ENCODE peak calls at places on chromosomes 13 and 19, in ten cellular contexts. One of them, this sample, is unnamed.

GRCh38 chr13:78806457-78806856 is 147.5 kb upstream of the OBI1 start:
- DNase-seq in body of pancreas: no peak
- DNase-seq in epithelial cell of esophagus: peak; percentile 3
- DNase-seq in brain microvascular endothelial cell: no peak
- DNase-seq in sigmoid colon: no peak
- DNase-seq in heart left ventricle: no peak
- DNase-seq in heart right ventricle: no peak
- DNase-seq in astrocyte of the cerebellum: no peak
- DNase-seq in AG04449: no peak
- DNase-seq in BJ: no peak
- DNase-seq in this sample: no peak

GRCh38 chr19:38193445-38193844 is 30.6 kb downstream of the DPF1 start:
- DNase-seq in astrocyte of the cerebellum: no peak
- DNase-seq in BJ: no peak
- DNase-seq in brain microvascular endothelial cell: no peak
- DNase-seq in AG04449: no peak
- DNase-seq in epithelial cell of esophagus: no peak
- DNase-seq in heart right ventricle: no peak
- DNase-seq in sigmoid colon: no peak
- DNase-seq in heart left ventricle: no peak
- DNase-seq in body of pancreas: no peak
- DNase-seq in this sample: no peak

GRCh38 chr19:17227798-17228367 is 1.9 kb downstream of the OCEL1 start:
- DNase-seq in sigmoid colon: no peak
- DNase-seq in AG04449: no peak
- DNase-seq in BJ: no peak
- DNase-seq in heart left ventricle: no peak
- DNase-seq in heart right ventricle: no peak
- DNase-seq in astrocyte of the cerebellum: no peak
- DNase-seq in brain microvascular endothelial cell: no peak
- DNase-seq in epithelial cell of esophagus: no peak
- DNase-seq in body of pancreas: peak; percentile 76
- DNase-seq in this sample: no peak

GRCh38 chr13:30690282-30691188 is 44.8 kb upstream of the ALOX5AP start:
- DNase-seq in sigmoid colon: peak; percentile 90
- DNase-seq in heart left ventricle: peak; percentile 55
- DNase-seq in astrocyte of the cerebellum: peak; percentile 82
- DNase-seq in brain microvascular endothelial cell: peak; percentile 92
- DNase-seq in body of pancreas: peak; percentile 41
- DNase-seq in heart right ventricle: peak; percentile 59
- DNase-seq in AG04449: peak; percentile 90
- DNase-seq in epithelial cell of esophagus: peak; percentile 83
- DNase-seq in BJ: peak; percentile 83
- DNase-seq in this sample: peak; percentile 61

GRCh38 chr19:4719499-4719866 is 4.2 kb downstream of the DPP9 start:
- DNase-seq in heart left ventricle: peak; percentile 4
- DNase-seq in sigmoid colon: no peak
- DNase-seq in heart right ventricle: no peak
- DNase-seq in astrocyte of the cerebellum: no peak
- DNase-seq in BJ: no peak
- DNase-seq in AG04449: no peak
- DNase-seq in body of pancreas: no peak
- DNase-seq in epithelial cell of esophagus: no peak
- DNase-seq in brain microvascular endothelial cell: no peak
- DNase-seq in this sample: no peak

GRCh38 chr19:2462635-2463421 is 6.1 kb upstream of the LMNB2 start:
- DNase-seq in heart left ventricle: peak; percentile 91
- DNase-seq in AG04449: peak; percentile 88
- DNase-seq in heart right ventricle: peak; percentile 87
- DNase-seq in BJ: peak; percentile 57
- DNase-seq in brain microvascular endothelial cell: peak; percentile 92
- DNase-seq in sigmoid colon: peak; percentile 95
- DNase-seq in body of pancreas: peak; percentile 86
- DNase-seq in astrocyte of the cerebellum: peak; percentile 95
- DNase-seq in epithelial cell of esophagus: peak; percentile 94
- DNase-seq in this sample: peak; percentile 85

GRCh38 chr19:3210347-3211017 is 14.0 kb upstream of the CELF5 start:
- DNase-seq in BJ: no peak
- DNase-seq in astrocyte of the cerebellum: no peak
- DNase-seq in brain microvascular endothelial cell: peak; percentile 22
- DNase-seq in heart right ventricle: peak; percentile 62
- DNase-seq in epithelial cell of esophagus: peak; percentile 52
- DNase-seq in body of pancreas: peak; percentile 50
- DNase-seq in sigmoid colon: no peak
- DNase-seq in heart left ventricle: no peak
- DNase-seq in AG04449: no peak
- DNase-seq in this sample: peak; percentile 67

GRCh38 chr19:30085394-30085793 is 143.4 kb downstream of the URI1 start:
- DNase-seq in body of pancreas: peak; percentile 33
- DNase-seq in heart left ventricle: no peak
- DNase-seq in sigmoid colon: no peak
- DNase-seq in heart right ventricle: no peak
- DNase-seq in AG04449: no peak
- DNase-seq in astrocyte of the cerebellum: no peak
- DNase-seq in brain microvascular endothelial cell: no peak
- DNase-seq in epithelial cell of esophagus: no peak
- DNase-seq in BJ: no peak
- DNase-seq in this sample: no peak

GRCh38 chr13:32791545-32792172 is 205.4 kb downstream of the PDS5B start:
- DNase-seq in sigmoid colon: no peak
- DNase-seq in AG04449: no peak
- DNase-seq in BJ: no peak
- DNase-seq in heart right ventricle: no peak
- DNase-seq in epithelial cell of esophagus: peak; percentile 14
- DNase-seq in heart left ventricle: no peak
- DNase-seq in body of pancreas: no peak
- DNase-seq in brain microvascular endothelial cell: no peak
- DNase-seq in astrocyte of the cerebellum: no peak
- DNase-seq in this sample: no peak

GRCh38 chr19:19551862-19552192 is 13.8 kb downstream of the CILP2 start:
- DNase-seq in astrocyte of the cerebellum: peak; percentile 40
- DNase-seq in brain microvascular endothelial cell: no peak
- DNase-seq in epithelial cell of esophagus: no peak
- DNase-seq in BJ: no peak
- DNase-seq in heart left ventricle: no peak
- DNase-seq in sigmoid colon: no peak
- DNase-seq in body of pancreas: no peak
- DNase-seq in AG04449: no peak
- DNase-seq in heart right ventricle: no peak
- DNase-seq in this sample: no peak

GRCh38 chr13:90918551-90918950 is 428.9 kb upstream of the MIR17HG start:
- DNase-seq in BJ: no peak
- DNase-seq in epithelial cell of esophagus: peak; percentile 65
- DNase-seq in body of pancreas: no peak
- DNase-seq in astrocyte of the cerebellum: peak; percentile 22
- DNase-seq in heart left ventricle: no peak
- DNase-seq in brain microvascular endothelial cell: no peak
- DNase-seq in heart right ventricle: no peak
- DNase-seq in AG04449: no peak
- DNase-seq in sigmoid colon: no peak
- DNase-seq in this sample: no peak

GRCh38 chr13:38582133-38582532 is 104.7 kb upstream of the FREM2 start:
- DNase-seq in sigmoid colon: no peak
- DNase-seq in astrocyte of the cerebellum: peak; percentile 19
- DNase-seq in body of pancreas: peak; percentile 14
- DNase-seq in heart right ventricle: no peak
- DNase-seq in heart left ventricle: no peak
- DNase-seq in AG04449: no peak
- DNase-seq in brain microvascular endothelial cell: peak; percentile 26
- DNase-seq in BJ: peak; percentile 2
- DNase-seq in epithelial cell of esophagus: peak; percentile 49
- DNase-seq in this sample: no peak

GRCh38 chr13:98416408-98416807 is 160.5 kb downstream of the STK24 start:
- DNase-seq in brain microvascular endothelial cell: no peak
- DNase-seq in astrocyte of the cerebellum: no peak
- DNase-seq in heart left ventricle: no peak
- DNase-seq in heart right ventricle: no peak
- DNase-seq in BJ: no peak
- DNase-seq in epithelial cell of esophagus: peak; percentile 90
- DNase-seq in sigmoid colon: no peak
- DNase-seq in AG04449: no peak
- DNase-seq in body of pancreas: peak; percentile 96
- DNase-seq in this sample: peak; percentile 88

GRCh38 chr13:98411013-98411412 is 165.9 kb downstream of the STK24 start:
- DNase-seq in epithelial cell of esophagus: no peak
- DNase-seq in brain microvascular endothelial cell: no peak
- DNase-seq in sigmoid colon: no peak
- DNase-seq in AG04449: no peak
- DNase-seq in BJ: no peak
- DNase-seq in body of pancreas: no peak
- DNase-seq in heart right ventricle: no peak
- DNase-seq in heart left ventricle: no peak
- DNase-seq in astrocyte of the cerebellum: no peak
- DNase-seq in this sample: no peak

GRCh38 chr13:98415326-98416070 is 161.4 kb downstream of the STK24 start:
- DNase-seq in heart right ventricle: no peak
- DNase-seq in heart left ventricle: no peak
- DNase-seq in body of pancreas: no peak
- DNase-seq in epithelial cell of esophagus: no peak
- DNase-seq in BJ: no peak
- DNase-seq in sigmoid colon: no peak
- DNase-seq in astrocyte of the cerebellum: no peak
- DNase-seq in brain microvascular endothelial cell: no peak
- DNase-seq in AG04449: no peak
- DNase-seq in this sample: no peak

GRCh38 chr13:98411617-98412310 is 165.1 kb downstream of the STK24 start:
- DNase-seq in AG04449: no peak
- DNase-seq in BJ: no peak
- DNase-seq in heart right ventricle: no peak
- DNase-seq in body of pancreas: no peak
- DNase-seq in astrocyte of the cerebellum: no peak
- DNase-seq in brain microvascular endothelial cell: no peak
- DNase-seq in heart left ventricle: peak; percentile 29
- DNase-seq in sigmoid colon: peak; percentile 80
- DNase-seq in epithelial cell of esophagus: no peak
- DNase-seq in this sample: peak; percentile 36

DNA sequence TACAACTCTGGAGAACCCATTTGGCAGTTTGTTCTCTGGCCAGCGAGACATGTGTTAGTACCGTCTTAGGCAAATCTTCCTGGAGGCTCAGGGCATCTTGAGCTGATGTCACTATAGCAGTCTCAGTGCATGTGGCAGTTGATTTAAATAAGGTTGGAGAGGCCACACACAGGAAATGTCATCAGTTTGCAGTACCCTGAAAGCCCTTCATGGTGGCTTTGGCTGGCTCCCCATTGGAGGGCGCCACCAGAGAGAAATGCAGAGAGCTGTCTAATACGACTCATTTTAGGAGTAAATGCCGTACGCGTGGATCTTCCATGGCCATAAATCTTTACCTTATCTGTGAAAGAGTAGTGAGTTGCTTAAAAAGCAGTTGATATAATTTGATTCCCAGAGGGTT is 163.1 kb downstream of the STK24 start:
- DNase-seq in brain microvascular endothelial cell: no peak
- DNase-seq in sigmoid colon: no peak
- DNase-seq in heart right ventricle: no peak
- DNase-seq in body of pancreas: no peak
- DNase-seq in astrocyte of the cerebellum: no peak
- DNase-seq in BJ: no peak
- DNase-seq in AG04449: no peak
- DNase-seq in epithelial cell of esophagus: no peak
- DNase-seq in heart left ventricle: no peak
- DNase-seq in this sample: no peak
- TF ChIP-seq CTCF in brain microvascular endothelial cell: no peak
- TF ChIP-seq CTCF in sigmoid colon: no peak
- TF ChIP-seq CTCF in heart right ventricle: no peak
- TF ChIP-seq CTCF in body of pancreas: no peak
- TF ChIP-seq CTCF in astrocyte of the cerebellum: no peak
- TF ChIP-seq CTCF in BJ: no peak
- TF ChIP-seq CTCF in AG04449: no peak
- TF ChIP-seq CTCF in epithelial cell of esophagus: no peak
- TF ChIP-seq CTCF in heart left ventricle: no peak
- TF ChIP-seq CTCF in this sample: no peak

DNA sequence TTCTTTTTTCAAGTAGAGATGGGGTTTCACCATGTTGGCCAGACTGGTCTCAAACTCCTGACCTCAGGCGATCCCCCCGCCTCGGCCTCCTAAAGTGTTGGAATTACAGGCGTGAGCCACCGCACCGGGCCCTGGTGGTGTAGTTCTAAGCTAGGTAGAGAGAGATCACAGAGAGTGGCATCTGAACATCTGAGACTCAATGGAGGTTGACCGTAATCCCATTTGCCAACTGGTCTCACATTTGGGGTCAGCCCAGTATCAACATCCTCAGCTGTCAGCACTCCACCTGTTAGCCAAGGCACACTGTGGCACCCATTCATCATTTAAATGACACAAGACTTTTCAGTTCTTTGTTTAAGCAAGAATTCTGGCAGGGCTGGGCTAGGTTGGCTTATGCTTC is 8.1 kb downstream of the SELENOW start:
- DNase-seq in BJ: no peak
- DNase-seq in sigmoid colon: no peak
- DNase-seq in body of pancreas: no peak
- DNase-seq in brain microvascular endothelial cell: no peak
- DNase-seq in heart right ventricle: no peak
- DNase-seq in heart left ventricle: no peak
- DNase-seq in epithelial cell of esophagus: no peak
- DNase-seq in astrocyte of the cerebellum: no peak
- DNase-seq in AG04449: no peak
- DNase-seq in this sample: no peak
- H3K4me3 ChIP-seq in BJ: no peak overlapping the region
- H3K4me3 ChIP-seq in sigmoid colon: no peak overlapping the region
- H3K4me3 ChIP-seq in body of pancreas: no peak overlapping the region
- H3K4me3 ChIP-seq in brain microvascular endothelial cell: no peak overlapping the region
- H3K4me3 ChIP-seq in heart right ventricle: no peak overlapping the region
- H3K4me3 ChIP-seq in heart left ventricle: no peak overlapping the region
- H3K4me3 ChIP-seq in epithelial cell of esophagus: no peak overlapping the region
- H3K4me3 ChIP-seq in astrocyte of the cerebellum: no peak overlapping the region
- H3K4me3 ChIP-seq in AG04449: no peak overlapping the region
- H3K4me3 ChIP-seq in this sample: no peak overlapping the region

DNA sequence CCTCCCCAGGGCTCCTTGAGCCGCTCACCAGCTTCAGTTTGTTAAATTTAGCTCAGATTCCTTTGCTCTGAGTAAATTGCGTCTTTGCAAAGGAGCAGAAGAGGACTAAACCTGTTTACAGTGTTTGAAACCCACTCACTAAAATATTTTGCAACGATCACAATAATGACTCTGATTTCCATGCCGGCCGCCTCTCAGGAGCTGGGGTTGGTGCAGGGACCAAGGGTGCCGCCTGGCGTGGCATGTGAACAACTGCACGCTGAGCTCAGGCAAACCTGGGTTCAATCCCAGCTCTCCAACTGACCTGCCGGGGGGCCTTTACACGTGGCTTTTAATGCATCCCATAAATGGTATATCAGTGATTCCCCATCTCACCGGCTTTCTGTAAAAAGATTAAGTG is 68.7 kb upstream of the CACNA1A start:
- DNase-seq in sigmoid colon: no peak
- DNase-seq in heart right ventricle: no peak
- DNase-seq in body of pancreas: no peak
- DNase-seq in brain microvascular endothelial cell: no peak
- DNase-seq in heart left ventricle: no peak
- DNase-seq in astrocyte of the cerebellum: no peak
- DNase-seq in epithelial cell of esophagus: no peak
- DNase-seq in BJ: no peak
- DNase-seq in AG04449: no peak
- DNase-seq in this sample: no peak
- TF ChIP-seq CTCF in sigmoid colon: no peak
- TF ChIP-seq CTCF in heart right ventricle: peak; percentile 18
- TF ChIP-seq CTCF in body of pancreas: no peak
- TF ChIP-seq CTCF in brain microvascular endothelial cell: peak; percentile 31
- TF ChIP-seq CTCF in heart left ventricle: peak; percentile 18
- TF ChIP-seq CTCF in astrocyte of the cerebellum: no peak
- TF ChIP-seq CTCF in epithelial cell of esophagus: no peak
- TF ChIP-seq CTCF in BJ: peak; percentile 54
- TF ChIP-seq CTCF in AG04449: peak; percentile 54
- TF ChIP-seq CTCF in this sample: no peak

GRCh38 chr13:22154041-22154440 is 483.2 kb downstream of the FGF9 start:
- DNase-seq in heart left ventricle: no peak
- DNase-seq in brain microvascular endothelial cell: no peak
- DNase-seq in BJ: no peak
- DNase-seq in heart right ventricle: no peak
- DNase-seq in epithelial cell of esophagus: no peak
- DNase-seq in sigmoid colon: no peak
- DNase-seq in AG04449: no peak
- DNase-seq in astrocyte of the cerebellum: no peak
- DNase-seq in body of pancreas: no peak
- DNase-seq in this sample: no peak
- H3K4me3 ChIP-seq in heart left ventricle: no peak overlapping the region
- H3K4me3 ChIP-seq in brain microvascular endothelial cell: no peak overlapping the region
- H3K4me3 ChIP-seq in BJ: no peak overlapping the region
- H3K4me3 ChIP-seq in heart right ventricle: no peak overlapping the region
- H3K4me3 ChIP-seq in epithelial cell of esophagus: no peak overlapping the region
- H3K4me3 ChIP-seq in sigmoid colon: no peak overlapping the region
- H3K4me3 ChIP-seq in AG04449: no peak overlapping the region
- H3K4me3 ChIP-seq in astrocyte of the cerebellum: no peak overlapping the region
- H3K4me3 ChIP-seq in body of pancreas: no peak overlapping the region
- H3K4me3 ChIP-seq in this sample: no peak overlapping the region

This sample was measured in lung.